ENCODE peak calls at places on chromosome 14, in ten cellular contexts. D is foreskin fibroblast; O is IMR-90; Q is CD4-positive, CD25-positive, alpha-beta regulatory T cell; J is BE2C; W is HepG2; H is lung; Y is fibroblast of lung; U is fibroblast of pulmonary artery; R is heart left ventricle. E is an unnamed sample.

GRCh38 chr14:68596211-68596610 is 196.7 kb downstream of the ZFP36L1 start:
- DNase-seq in D (no peak), O (no peak), Q (no peak), J (no peak), W (no peak), H (no peak), Y (peak; percentile 25), U (no peak), R (no peak), E (no peak)

GRCh38 chr14:101118746-101119610 is 215.5 kb upstream of the RTL1 start:
- DNase-seq in D (no peak), O (no peak), Q (no peak), J (no peak), W (no peak), H (peak; percentile 28), Y (no peak), U (no peak), R (no peak), E (no peak)

GRCh38 chr14:35342160-35343010 is 50.2 kb downstream of the PSMA6 start:
- DNase-seq in D (peak; percentile 84), O (peak; percentile 62), Q (no peak), J (no peak), W (no peak), H (no peak), Y (peak; percentile 43), U (peak; percentile 45), R (peak; percentile 61), E (peak; percentile 48)

GRCh38 chr14:102571478-102572042 is 20.9 kb upstream of the RCOR1 start:
- DNase-seq in D (no peak), O (no peak), Q (no peak), J (no peak), W (no peak), H (no peak), Y (no peak), U (no peak), R (no peak), E (no peak)

GRCh38 chr14:80955434-80955939 is at the start of gene TSHR:
- DNase-seq in D (peak; percentile 12), O (no peak), Q (peak; percentile 61), J (no peak), W (no peak), H (no peak), Y (peak; percentile 14), U (peak; percentile 16), R (no peak), E (no peak)

GRCh38 chr14:59301354-59301753 is 112.9 kb downstream of the DAAM1 start:
- DNase-seq in D (no peak), O (no peak), Q (peak; percentile 82), J (no peak), W (peak; percentile 78), H (no peak), Y (no peak), U (no peak), R (no peak), E (no peak)

GRCh38 chr14:29348504-29348903 is 579.1 kb downstream of the PRKD1 start:
- DNase-seq in D (peak; percentile 44), O (peak; percentile 21), Q (no peak), J (no peak), W (no peak), H (no peak), Y (peak; percentile 36), U (no peak), R (no peak), E (no peak)

GRCh38 chr14:94171208-94171607 is 2.9 kb upstream of the PPP4R4 start:
- DNase-seq in D (peak; percentile 57), O (peak; percentile 42), Q (no peak), J (no peak), W (no peak), H (no peak), Y (peak; percentile 19), U (no peak), R (no peak), E (no peak)

DNA sequence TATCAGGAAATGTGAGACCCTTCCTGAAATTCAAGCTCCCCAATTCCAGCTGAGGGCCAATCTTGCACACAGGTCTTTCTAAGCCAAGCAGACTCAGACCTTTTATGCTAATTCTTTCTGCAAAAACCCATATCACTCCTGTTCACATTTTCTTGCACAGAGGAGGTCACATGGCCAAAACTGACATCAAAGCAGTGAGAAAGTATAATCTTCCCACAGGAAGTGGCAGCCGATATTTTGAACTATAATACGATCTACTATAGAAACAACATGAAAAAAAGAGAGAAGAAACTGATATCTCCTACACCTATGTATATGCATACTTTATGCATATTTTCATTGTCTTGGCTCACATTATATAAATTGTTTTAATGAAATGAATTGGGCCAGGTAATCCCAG is 132.9 kb upstream of the SSTR1 start:
- DNase-seq in D (no peak), O (no peak), Q (peak; percentile 78), J (no peak), W (no peak), H (no peak), Y (no peak), U (no peak), R (no peak), E (no peak)
- H3K4me3 ChIP-seq in D (no peak overlapping the region), O (no peak overlapping the region), Q (peak overlapping the region; percentile 79), J (no peak overlapping the region), W (no peak overlapping the region), H (no peak overlapping the region), Y (no peak overlapping the region), U (no peak overlapping the region), R (no peak overlapping the region), E (no peak overlapping the region)

GRCh38 chr14:64541971-64542838 is 1.7 kb downstream of the HSPA2 start:
- DNase-seq in D (no peak), O (no peak), Q (peak; percentile 20), J (no peak), W (no peak), H (no peak), Y (no peak), U (no peak), R (no peak), E (no peak)

GRCh38 chr14:64536488-64537245 is 3.9 kb upstream of the HSPA2 start:
- DNase-seq in D (no peak), O (peak; percentile 46), Q (no peak), J (no peak), W (peak; percentile 28), H (no peak), Y (peak; percentile 80), U (peak; percentile 44), R (no peak), E (no peak)

GRCh38 chr14:64541261-64541970 is 875 bp downstream of the HSPA2 start:
- DNase-seq in D (no peak), O (no peak), Q (peak; percentile 35), J (peak; percentile 10), W (no peak), H (no peak), Y (peak; percentile 18), U (no peak), R (no peak), E (no peak)

GRCh38 chr14:64540208-64541202 is at the start of gene HSPA2:
- DNase-seq in D (peak; percentile 100), O (peak; percentile 99), Q (peak; percentile 98), J (peak; percentile 100), W (peak; percentile 88), H (peak; percentile 99), Y (peak; percentile 100), U (peak; percentile 100), R (peak; percentile 99), E (peak; percentile 99)

GRCh38 chr14:64539186-64539552 is 1.4 kb upstream of the HSPA2 start:
- DNase-seq in D (peak; percentile 54), O (no peak), Q (no peak), J (no peak), W (no peak), H (no peak), Y (peak; percentile 45), U (no peak), R (no peak), E (no peak)
- H3K4me3 ChIP-seq in D (peak overlapping the region; percentile 75), O (peak overlapping the region; percentile 44), Q (peak overlapping the region; percentile 72), J (peak overlapping the region; percentile 55), W (no peak overlapping the region), H (peak overlapping the region; percentile 45), Y (peak overlapping the region; percentile 65), U (peak overlapping the region; percentile 64), R (peak overlapping the region; percentile 64), E (peak overlapping the region; percentile 59)

DNA sequence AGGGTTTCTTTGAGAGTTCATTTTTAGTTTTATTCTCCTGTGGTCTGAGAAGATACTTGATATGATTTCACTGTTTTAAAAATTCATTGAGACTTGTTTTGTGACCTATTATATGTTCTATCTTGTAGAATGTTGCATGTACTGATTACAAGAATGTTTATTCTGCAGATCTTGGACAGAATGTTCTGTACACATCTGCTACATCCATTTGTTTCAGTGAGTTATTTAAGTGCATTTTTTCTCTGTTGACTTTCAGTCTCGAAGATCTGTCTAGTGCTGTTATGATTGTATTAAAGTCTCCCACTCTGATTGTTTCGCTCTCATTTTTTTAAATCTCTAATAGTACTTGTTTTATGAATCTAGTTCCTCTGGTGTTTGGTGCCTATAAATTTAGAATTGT is 1319.8 kb downstream of the TMEM121 start:
- DNase-seq in D (no peak), O (no peak), Q (no peak), J (no peak), W (no peak), H (no peak), Y (no peak), U (no peak), R (no peak), E (no peak)
- H3K4me3 ChIP-seq in D (no peak overlapping the region), O (no peak overlapping the region), Q (no peak overlapping the region), J (no peak overlapping the region), W (peak overlapping the region; percentile 88), H (no peak overlapping the region), Y (no peak overlapping the region), U (no peak overlapping the region), R (no peak overlapping the region), E (no peak overlapping the region)

GRCh38 chr14:74834682-74835392 is 41.1 kb downstream of the PROX2 start:
- DNase-seq in D (no peak), O (peak; percentile 65), Q (no peak), J (no peak), W (no peak), H (no peak), Y (peak; percentile 68), U (no peak), R (no peak), E (no peak)

GRCh38 chr14:74840603-74841030 is 35.3 kb downstream of the PROX2 start:
- DNase-seq in D (no peak), O (no peak), Q (peak; percentile 35), J (no peak), W (no peak), H (no peak), Y (no peak), U (no peak), R (no peak), E (no peak)

GRCh38 chr14:74835607-74836250 is 40.2 kb downstream of the PROX2 start:
- DNase-seq in D (no peak), O (no peak), Q (no peak), J (no peak), W (no peak), H (no peak), Y (no peak), U (no peak), R (no peak), E (no peak)

GRCh38 chr14:74836251-74836957 is 39.5 kb downstream of the PROX2 start:
- DNase-seq in D (no peak), O (peak; percentile 47), Q (peak; percentile 60), J (no peak), W (no peak), H (no peak), Y (peak; percentile 53), U (no peak), R (no peak), E (no peak)

DNA sequence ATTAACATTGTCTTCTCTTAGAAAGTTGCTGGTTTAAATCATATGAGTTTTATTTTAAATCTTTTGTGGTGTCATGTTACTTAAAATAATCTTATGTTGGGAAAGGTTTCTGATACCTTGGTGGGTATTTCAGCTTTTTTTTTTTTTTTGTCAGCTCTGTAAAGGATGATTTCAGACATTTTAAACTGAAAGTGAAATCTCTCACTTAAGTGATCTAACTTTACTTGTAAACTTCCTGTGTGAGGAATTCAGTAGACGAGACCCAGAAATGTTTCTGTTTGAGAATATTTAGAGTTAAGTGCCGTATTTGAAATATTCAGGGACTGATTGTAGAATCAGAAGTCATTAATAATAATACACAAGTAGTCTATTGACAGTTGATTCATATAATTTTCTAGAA is 37.8 kb downstream of the PROX2 start:
- DNase-seq in D (no peak), O (peak; percentile 30), Q (peak; percentile 62), J (no peak), W (no peak), H (no peak), Y (no peak), U (no peak), R (no peak), E (no peak)
- H3K4me3 ChIP-seq in D (no peak overlapping the region), O (no peak overlapping the region), Q (peak overlapping the region; percentile 83), J (no peak overlapping the region), W (no peak overlapping the region), H (no peak overlapping the region), Y (peak overlapping the region; percentile 14), U (no peak overlapping the region), R (no peak overlapping the region), E (no peak overlapping the region)